ENCODE peak calls at places on chromosomes 11 and 22, in seven cellular contexts. L, K, D, A, Q, V and W are unnamed samples.

GRCh38 chr11:33187851-33188722 is 26.8 kb upstream of the CSTF3 start:
- DNase-seq in V (no peak), L (no peak), Q (no peak), D (no peak), A (peak; percentile 60), K (no peak), W (no peak)

GRCh38 chr11:61630104-61630503 is 49.2 kb upstream of the SYT7 start:
- DNase-seq in V (no peak), Q (no peak), A (no peak), L (no peak), D (no peak), K (no peak), W (no peak)

GRCh38 chr11:104106136-104106754 is 57.7 kb downstream of the PDGFD start:
- DNase-seq in V (no peak), A (no peak), K (no peak), D (no peak), Q (peak; percentile 48), L (peak; percentile 21), W (no peak)

GRCh38 chr11:71507102-71507501 is 20.0 kb upstream of the KRTAP5-7 start:
- DNase-seq in A (no peak), V (no peak), D (no peak), L (no peak), Q (no peak), K (no peak), W (no peak)

GRCh38 chr11:6002202-6002699 is 4.5 kb downstream of the OR56A4 start:
- DNase-seq in D (no peak), K (no peak), A (no peak), Q (no peak), V (no peak), L (no peak), W (no peak)

GRCh38 chr22:36075724-36076123 is 47.1 kb upstream of the RBFOX2 start:
- DNase-seq in K (no peak), A (no peak), V (no peak), L (no peak), Q (no peak), D (no peak), W (no peak)

GRCh38 chr11:46894506-46894905 is 23.8 kb downstream of the LRP4 start:
- DNase-seq in D (no peak), L (no peak), V (no peak), A (no peak), Q (no peak), K (no peak), W (no peak)

GRCh38 chr11:10381730-10382129 is 73.3 kb upstream of the AMPD3 start:
- DNase-seq in Q (no peak), D (no peak), A (no peak), V (no peak), K (no peak), L (peak; percentile 59), W (no peak)

GRCh38 chr22:29308148-29308790 is 1.8 kb downstream of the GAS2L1 start:
- DNase-seq in K (no peak), V (no peak), A (peak; percentile 56), Q (no peak), L (no peak), D (no peak), W (peak; percentile 23)

GRCh38 chr11:134509381-134510068 is 97.5 kb upstream of the B3GAT1 start:
- DNase-seq in Q (no peak), L (no peak), D (no peak), K (no peak), A (no peak), V (no peak), W (peak; percentile 7)

GRCh38 chr22:37309221-37310074 is 27.1 kb downstream of the CYTH4 start:
- DNase-seq in A (no peak), L (no peak), V (peak; percentile 85), K (no peak), Q (no peak), D (no peak), W (no peak)

GRCh38 chr11:14445542-14446530 is 53.8 kb downstream of the COPB1 start:
- DNase-seq in L (peak; percentile 38), D (no peak), K (no peak), Q (no peak), V (no peak), A (no peak), W (no peak)

GRCh38 chr11:133834399-133835257 is 10.7 kb downstream of the SPATA19 start:
- DNase-seq in A (no peak), D (no peak), V (no peak), L (no peak), Q (no peak), K (no peak), W (no peak)

GRCh38 chr11:72548481-72548880 is 114.2 kb upstream of the CLPB start:
- DNase-seq in A (no peak), K (no peak), Q (no peak), L (no peak), D (no peak), V (no peak), W (no peak)

GRCh38 chr11:76910620-76911414 is 50.1 kb downstream of the ACER3 start:
- DNase-seq in A (no peak), Q (no peak), D (peak; percentile 31), K (peak; percentile 68), L (peak; percentile 39), V (no peak), W (peak; percentile 59)

GRCh38 chr22:42614312-42615091 is at the start of gene POLDIP3:
- DNase-seq in V (peak; percentile 98), D (peak; percentile 99), Q (peak; percentile 97), K (peak; percentile 99), L (peak; percentile 99), A (peak; percentile 100), W (peak; percentile 99)

GRCh38 chr11:94776351-94777321 is 8.5 kb downstream of the AMOTL1 start:
- DNase-seq in K (peak; percentile 86), L (peak; percentile 66), D (peak; percentile 32), A (no peak), V (no peak), Q (no peak), W (no peak)

GRCh38 chr11:30147293-30147692 is 83.5 kb upstream of the FSHB start:
- DNase-seq in L (no peak), Q (no peak), A (no peak), D (no peak), K (no peak), V (no peak), W (no peak)

GRCh38 chr22:36928181-36928580 is 14.8 kb downstream of the CSF2RB start:
- DNase-seq in K (no peak), A (no peak), Q (no peak), L (no peak), D (no peak), V (no peak), W (no peak)

GRCh38 chr11:19978668-19979518 is 181.4 kb downstream of the DBX1 start:
- DNase-seq in D (no peak), Q (peak; percentile 65), A (peak; percentile 75), L (peak; percentile 84), K (peak; percentile 74), V (no peak), W (no peak)
- H3K4me3 ChIP-seq in D (no peak overlapping the region), Q (no peak overlapping the region), A (no peak overlapping the region), L (no peak overlapping the region), K (no peak overlapping the region), V (no peak overlapping the region), W (no peak overlapping the region)

GRCh38 chr11:118635237-118635591 is 27.8 kb downstream of the PHLDB1 start:
- DNase-seq in Q (no peak), V (no peak), A (no peak), L (no peak), D (no peak), K (no peak), W (no peak)
- H3K4me3 ChIP-seq in Q (no peak overlapping the region), V (no peak overlapping the region), A (no peak overlapping the region), L (no peak overlapping the region), D (no peak overlapping the region), K (peak overlapping the region; percentile 27), W (peak overlapping the region; percentile 39)

DNA sequence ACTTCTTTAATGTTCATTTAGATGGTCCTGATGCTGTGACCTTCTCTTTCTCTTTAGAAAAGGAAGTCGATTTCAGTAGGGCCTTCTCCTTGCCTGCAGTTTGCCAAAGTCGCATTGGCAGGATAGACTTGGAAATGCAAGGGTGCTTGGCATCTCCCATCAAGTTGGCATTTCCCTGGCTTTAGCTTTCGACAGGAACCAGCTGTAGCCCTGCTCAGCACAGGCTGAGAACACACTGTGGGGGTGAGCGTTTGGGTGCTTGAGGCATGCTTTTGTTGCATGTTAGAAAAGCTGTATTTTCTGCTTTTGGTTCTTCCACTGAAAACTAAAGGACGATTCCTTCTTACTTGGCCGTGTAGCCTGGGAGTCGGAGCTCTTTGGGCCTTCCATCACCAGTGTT is 37.7 kb downstream of the LDLRAD3 start:
- DNase-seq in K (no peak), Q (no peak), V (no peak), L (peak; percentile 47), D (no peak), A (peak; percentile 54), W (no peak)
- H3K4me3 ChIP-seq in K (no peak overlapping the region), Q (no peak overlapping the region), V (no peak overlapping the region), L (no peak overlapping the region), D (no peak overlapping the region), A (no peak overlapping the region), W (no peak overlapping the region)

DNA sequence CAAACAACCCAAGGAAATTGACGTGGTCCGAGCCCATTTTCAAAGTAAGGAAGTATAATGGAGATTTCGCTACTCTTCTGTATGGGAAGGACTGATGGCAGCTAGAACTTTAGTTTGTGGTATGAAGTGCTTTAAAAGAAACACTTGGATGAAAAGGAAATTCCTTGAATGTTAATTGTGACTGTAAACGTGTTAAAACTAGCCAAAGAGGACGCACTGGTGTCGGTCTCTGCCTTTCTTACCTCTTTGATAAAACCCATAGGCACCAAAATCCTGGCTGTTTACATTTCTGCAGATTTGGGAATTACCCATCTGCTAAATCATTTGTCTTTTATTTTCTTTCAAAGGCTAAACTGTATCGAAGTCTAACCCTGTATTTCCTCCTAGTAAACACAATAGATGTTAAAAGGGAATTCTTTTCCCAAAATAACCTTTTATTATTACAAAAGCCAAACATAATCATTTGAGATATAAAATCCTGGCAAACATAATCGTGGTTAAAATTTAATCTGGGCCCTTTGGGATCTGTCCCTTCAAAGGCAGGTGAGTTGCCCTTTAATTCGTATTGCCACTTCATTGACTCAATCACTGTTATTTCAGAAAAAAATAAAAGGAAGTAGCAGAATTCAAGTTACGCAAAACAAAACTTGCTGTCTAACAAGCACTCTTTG is 2.4 kb downstream of the RASSF10 start:
- DNase-seq in L (no peak), D (no peak), A (no peak), K (peak; percentile 5), Q (no peak), V (no peak), W (no peak)
- H3K4me3 ChIP-seq in L (no peak overlapping the region), D (no peak overlapping the region), A (no peak overlapping the region), K (peak overlapping the region; percentile 63), Q (no peak overlapping the region), V (no peak overlapping the region), W (no peak overlapping the region)

DNA sequence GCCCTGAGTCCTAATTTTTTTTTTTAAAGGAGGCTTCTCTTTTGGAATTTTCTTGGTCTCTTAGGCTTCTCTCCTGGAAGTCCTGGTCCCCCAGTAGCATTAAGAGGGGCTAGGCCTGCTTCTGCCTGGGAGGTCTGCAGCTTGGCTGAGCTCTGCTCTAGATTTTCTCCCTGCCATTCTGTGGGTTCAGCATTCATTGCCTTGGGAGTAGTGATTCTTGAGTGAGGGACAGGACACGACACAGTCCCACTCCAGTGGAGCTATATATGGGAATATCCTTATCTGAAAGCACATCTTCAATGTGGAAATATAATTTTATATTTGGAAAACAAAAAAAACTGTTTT is 3.7 kb downstream of the IGSF22 start:
- DNase-seq in K (no peak), L (no peak), D (no peak), V (no peak), Q (no peak), A (no peak), W (no peak)
- H3K4me3 ChIP-seq in K (no peak overlapping the region), L (no peak overlapping the region), D (no peak overlapping the region), V (no peak overlapping the region), Q (no peak overlapping the region), A (no peak overlapping the region), W (peak overlapping the region; percentile 50)